ENCODE peak calls at places on chromosomes 12 and 14, in five cellular contexts. J is stomach, Y is HCT116, N is HepG2, F is A549. Z is an unnamed sample.

GRCh38 chr12:130438711-130439110 is 101.0 kb downstream of the PIWIL1 start:
- DNase-seq in J (no peak), F (no peak), N (no peak), Y (no peak), Z (no peak)

GRCh38 chr14:22502007-22502406 is 87.0 kb downstream of the DAD1 start:
- DNase-seq in N (no peak), J (no peak), F (no peak), Y (no peak), Z (no peak)

GRCh38 chr14:41607119-41607785 is 576 bp downstream of the LRFN5 start:
- DNase-seq in N (no peak), J (no peak), F (no peak), Y (no peak), Z (no peak)

GRCh38 chr14:67524152-67524963 is 8.7 kb upstream of the PLEKHH1 start:
- DNase-seq in N (no peak), J (no peak), Y (no peak), F (no peak), Z (no peak)

GRCh38 chr12:107822356-107822755 is 47.9 kb downstream of the ASCL4 start:
- DNase-seq in F (no peak), J (no peak), Y (no peak), N (no peak), Z (no peak)

GRCh38 chr12:81255456-81255855 is 177.6 kb downstream of the ACSS3 start:
- DNase-seq in Y (no peak), J (no peak), N (no peak), F (no peak), Z (no peak)

GRCh38 chr12:109999983-110000505 is 814 bp downstream of the ANKRD13A start:
- DNase-seq in N (no peak), F (no peak), J (peak; percentile 35), Y (no peak), Z (no peak)

GRCh38 chr12:95622879-95623278 is 71.6 kb upstream of the USP44 start:
- DNase-seq in F (no peak), Y (no peak), J (no peak), N (no peak), Z (no peak)

GRCh38 chr14:88879016-88879415 is 54.6 kb downstream of the TTC8 start:
- DNase-seq in N (no peak), F (peak; percentile 27), Y (no peak), J (no peak), Z (no peak)

GRCh38 chr12:53060721-53061276 is 10.9 kb downstream of the TNS2 start:
- DNase-seq in J (peak; percentile 56), N (no peak), F (no peak), Y (no peak), Z (no peak)

GRCh38 chr12:107223816-107224215 is 130.5 kb upstream of the CRY1 start:
- DNase-seq in Y (no peak), J (no peak), N (no peak), F (peak; percentile 12), Z (no peak)

GRCh38 chr12:118065380-118065779 is 4.4 kb upstream of the WSB2 start:
- DNase-seq in Y (no peak), F (no peak), J (no peak), N (no peak), Z (no peak)

GRCh38 chr12:120115066-120115465 is 1.5 kb downstream of the RAB35 start:
- DNase-seq in N (no peak), Y (no peak), F (no peak), J (no peak), Z (no peak)

GRCh38 chr12:117140397-117141096 is 41.3 kb upstream of the TESC start:
- DNase-seq in Y (no peak), N (no peak), J (peak; percentile 78), F (peak; percentile 95), Z (no peak)

GRCh38 chr12:98424726-98425401 is 90.5 kb upstream of the TMPO start:
- DNase-seq in Y (peak; percentile 57), J (peak; percentile 64), N (peak; percentile 46), F (peak; percentile 74), Z (no peak)

GRCh38 chr12:122517877-122518276 is 8.9 kb downstream of the RSRC2 start:
- DNase-seq in Y (no peak), F (peak; percentile 53), N (no peak), J (no peak), Z (no peak)

GRCh38 chr12:113955109-113955970 is 10.8 kb downstream of the RBM19 start:
- DNase-seq in J (peak; percentile 30), N (peak; percentile 49), Y (peak; percentile 16), F (peak; percentile 70), Z (no peak)

GRCh38 chr12:27083861-27084271 is 1.5 kb upstream of the C12orf71 start:
- DNase-seq in F (no peak), J (no peak), Y (no peak), N (no peak), Z (no peak)

GRCh38 chr12:65827827-65828231 is 3.5 kb downstream of the HMGA2 start:
- DNase-seq in Y (no peak), F (no peak), N (peak; percentile 31), J (no peak), Z (no peak)

GRCh38 chr12:121791671-121792496 is 1.6 kb downstream of the RHOF start:
- DNase-seq in Y (no peak), F (peak; percentile 85), N (peak; percentile 91), J (peak; percentile 64), Z (no peak)

GRCh38 chr12:108638997-108639822 is 5.5 kb upstream of the SELPLG start:
- DNase-seq in F (no peak), J (no peak), Y (no peak), N (no peak), Z (no peak)

DNA sequence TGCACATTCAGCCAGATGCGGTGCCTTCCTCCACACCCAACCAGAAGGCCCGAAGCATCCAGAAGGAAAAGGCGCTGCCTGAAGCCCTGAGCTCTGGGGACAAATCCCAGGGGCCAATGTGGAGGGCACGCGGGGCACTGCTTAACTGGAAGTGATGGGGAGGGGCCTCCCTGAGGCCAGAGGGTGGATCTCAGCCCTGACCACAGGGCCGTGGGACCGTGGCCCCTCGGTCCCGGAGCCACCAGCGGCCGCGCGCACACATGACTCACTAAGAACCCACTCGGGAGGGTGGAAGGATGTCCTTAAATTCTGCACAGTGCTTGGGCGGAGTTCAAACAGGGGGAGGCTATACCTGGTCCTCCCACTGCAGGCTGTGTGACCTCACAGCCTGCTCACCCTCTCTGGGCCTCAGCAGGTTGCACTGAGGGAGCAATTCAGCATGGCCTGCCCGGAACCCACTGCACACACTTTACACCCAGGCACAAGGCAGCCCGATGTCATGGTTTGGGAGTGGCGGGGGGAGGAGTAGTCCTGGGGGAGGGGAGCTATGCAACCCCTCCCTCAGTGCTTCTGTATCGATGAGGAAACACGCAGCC is 89.5 kb downstream of the RFLNA start:
- DNase-seq in J (no peak), N (no peak), F (no peak), Y (no peak), Z (no peak)
- H3K4me1 ChIP-seq in J (peaks cover 90% of the 10 kb centered on the region), N (peaks cover 21% of the 10 kb centered on the region), F (peaks cover 70% of the 10 kb centered on the region), Y (peaks cover 18% of the 10 kb centered on the region), Z (peaks cover 86% of the 10 kb centered on the region)

GRCh38 chr12:14841761-14842160 is 1.6 kb downstream of the ART4 start:
- DNase-seq in Y (no peak), F (peak; percentile 70), N (peak; percentile 85), J (no peak), Z (peak; percentile 31)
- TF ChIP-seq POLR2A in Y (no peak), F (no peak), N (peak; percentile 47), J (no peak), Z (no peak)

GRCh38 chr14:68979021-68979721 is at the start of gene ACTN1:
- DNase-seq in Y (peak; percentile 89), N (peak; percentile 94), J (peak; percentile 94), F (peak; percentile 96), Z (peak; percentile 85)
- H3K4me1 ChIP-seq in Y (peaks cover 16% of the 10 kb centered on the region), N (peaks cover 68% of the 10 kb centered on the region), J (peaks cover 52% of the 10 kb centered on the region), F (peaks cover 37% of the 10 kb centered on the region), Z (no peaks in the 10 kb centered on the region)

GRCh38 chr12:981956-982355 is 9.1 kb upstream of the ERC1 start:
- DNase-seq in N (no peak), Y (no peak), F (no peak), J (no peak), Z (no peak)

GRCh38 chr12:976644-977043 is 14.4 kb upstream of the ERC1 start:
- DNase-seq in Y (no peak), F (no peak), J (no peak), N (no peak), Z (no peak)

GRCh38 chr12:977163-977562 is 13.9 kb upstream of the ERC1 start:
- DNase-seq in Y (no peak), N (no peak), F (no peak), J (no peak), Z (no peak)

GRCh38 chr12:979355-979754 is 11.7 kb upstream of the ERC1 start:
- DNase-seq in F (no peak), N (no peak), Y (no peak), J (no peak), Z (no peak)

GRCh38 chr12:981176-981828 is 9.7 kb upstream of the ERC1 start:
- DNase-seq in F (no peak), N (no peak), J (no peak), Y (no peak), Z (no peak)
- TF ChIP-seq POLR2A in F (no peak), N (no peak), J (no peak), Y (no peak), Z (no peak)